ENCODE peak calls at places on chromosomes 1 and 21, in ten cellular contexts. K is brain microvascular endothelial cell; U is transverse colon; A is aorta; E is colonic mucosa; F is upper lobe of right lung; Q is GM23248; H is lower lobe of right lung; R is A549; D is CD8-positive, alpha-beta memory T cell. C is an unnamed sample.

GRCh38 chr1:156657161-156657970 is 15.4 kb downstream of the BCAN start:
- DNase-seq in E (peak; percentile 79), U (peak; percentile 83), A (peak; percentile 95), H (peak; percentile 81), Q (peak; percentile 76), K (peak; percentile 55), R (peak; percentile 44), F (peak; percentile 86), D (peak; percentile 67), C (no peak)

GRCh38 chr1:111778541-111779051 is 22.9 kb downstream of the DDX20 start:
- DNase-seq in D (no peak), A (no peak), E (no peak), R (no peak), H (no peak), K (no peak), F (no peak), U (no peak), Q (no peak), C (no peak)

GRCh38 chr1:25890249-25891034 is 14.9 kb upstream of the PAQR7 start:
- DNase-seq in F (no peak), R (peak; percentile 80), D (no peak), K (peak; percentile 22), A (no peak), H (no peak), E (peak; percentile 72), U (peak; percentile 75), Q (peak; percentile 34), C (no peak)

GRCh38 chr1:67429011-67429527 is 1.1 kb downstream of the SERBP1 start:
- DNase-seq in Q (peak; percentile 58), F (no peak), D (peak; percentile 41), U (no peak), H (no peak), R (no peak), A (no peak), K (no peak), E (peak; percentile 28), C (no peak)

GRCh38 chr1:156860113-156860638 is 489 bp upstream of the NTRK1 start:
- DNase-seq in K (peak; percentile 23), U (peak; percentile 30), H (no peak), Q (peak; percentile 77), A (no peak), E (peak; percentile 49), D (peak; percentile 54), R (peak; percentile 48), F (no peak), C (no peak)

GRCh38 chr1:43274804-43275180 is 5.0 kb downstream of the TMEM125 start:
- DNase-seq in U (no peak), H (no peak), Q (no peak), A (peak; percentile 34), R (no peak), D (no peak), F (peak; percentile 54), K (no peak), E (no peak), C (no peak)

GRCh38 chr21:18951291-18952038 is 547.9 kb upstream of the TMPRSS15 start:
- DNase-seq in K (no peak), A (no peak), F (no peak), Q (no peak), D (no peak), U (peak; percentile 24), R (peak; percentile 5), E (peak; percentile 42), H (no peak), C (no peak)

GRCh38 chr1:34928865-34929496 is 469 bp downstream of the DLGAP3 start:
- DNase-seq in F (no peak), A (no peak), Q (no peak), U (no peak), R (no peak), K (no peak), D (no peak), H (no peak), E (peak; percentile 4), C (no peak)

DNA sequence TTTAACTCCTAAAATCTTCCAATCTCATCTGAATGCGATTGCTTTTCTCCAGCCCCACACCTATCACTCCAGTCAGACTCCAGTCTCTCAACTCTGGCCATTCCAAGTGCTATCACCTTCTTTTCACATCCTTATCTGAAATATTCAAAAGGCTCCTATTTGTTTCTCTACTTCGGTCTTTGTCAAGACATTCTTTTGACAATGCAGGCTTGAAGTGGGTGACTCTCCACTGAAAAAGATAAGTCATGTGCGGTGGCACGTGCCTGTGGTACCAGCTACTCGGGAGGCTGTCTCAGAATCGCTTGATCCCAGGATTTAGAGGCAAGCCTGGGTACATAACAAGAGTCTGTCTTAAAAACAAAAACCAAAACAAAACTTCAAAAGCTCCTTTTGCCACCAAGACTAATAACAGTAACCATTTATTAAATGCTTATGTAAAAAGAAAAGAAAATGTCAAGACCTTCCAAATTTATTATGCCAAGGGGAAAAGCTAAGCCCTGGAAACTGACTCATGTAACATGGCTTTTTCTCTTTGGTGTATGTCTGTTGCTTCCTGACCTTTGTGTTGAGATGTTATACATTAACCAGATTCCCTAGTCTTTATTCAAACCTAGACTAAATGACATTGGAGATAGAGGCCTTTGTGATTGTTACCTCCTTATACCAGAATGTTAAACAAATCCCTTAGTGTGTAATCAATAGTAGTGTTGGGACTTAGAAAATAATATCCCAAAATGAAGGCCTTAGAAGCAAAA is 3.6 kb downstream of the ALG14 start:
- DNase-seq in H (no peak), A (no peak), D (no peak), U (peak; percentile 34), Q (no peak), K (no peak), R (no peak), F (no peak), E (peak; percentile 45), C (no peak)
- H3K27ac ChIP-seq in H (no peak overlapping the region), A (no peak overlapping the region), D (no peak overlapping the region), U (peak overlapping the region; percentile 80), Q (no peak overlapping the region), K (no peak overlapping the region), R (peak overlapping the region; percentile 79), F (no peak overlapping the region), E (peak overlapping the region; percentile 82), C (no peak overlapping the region)

DNA sequence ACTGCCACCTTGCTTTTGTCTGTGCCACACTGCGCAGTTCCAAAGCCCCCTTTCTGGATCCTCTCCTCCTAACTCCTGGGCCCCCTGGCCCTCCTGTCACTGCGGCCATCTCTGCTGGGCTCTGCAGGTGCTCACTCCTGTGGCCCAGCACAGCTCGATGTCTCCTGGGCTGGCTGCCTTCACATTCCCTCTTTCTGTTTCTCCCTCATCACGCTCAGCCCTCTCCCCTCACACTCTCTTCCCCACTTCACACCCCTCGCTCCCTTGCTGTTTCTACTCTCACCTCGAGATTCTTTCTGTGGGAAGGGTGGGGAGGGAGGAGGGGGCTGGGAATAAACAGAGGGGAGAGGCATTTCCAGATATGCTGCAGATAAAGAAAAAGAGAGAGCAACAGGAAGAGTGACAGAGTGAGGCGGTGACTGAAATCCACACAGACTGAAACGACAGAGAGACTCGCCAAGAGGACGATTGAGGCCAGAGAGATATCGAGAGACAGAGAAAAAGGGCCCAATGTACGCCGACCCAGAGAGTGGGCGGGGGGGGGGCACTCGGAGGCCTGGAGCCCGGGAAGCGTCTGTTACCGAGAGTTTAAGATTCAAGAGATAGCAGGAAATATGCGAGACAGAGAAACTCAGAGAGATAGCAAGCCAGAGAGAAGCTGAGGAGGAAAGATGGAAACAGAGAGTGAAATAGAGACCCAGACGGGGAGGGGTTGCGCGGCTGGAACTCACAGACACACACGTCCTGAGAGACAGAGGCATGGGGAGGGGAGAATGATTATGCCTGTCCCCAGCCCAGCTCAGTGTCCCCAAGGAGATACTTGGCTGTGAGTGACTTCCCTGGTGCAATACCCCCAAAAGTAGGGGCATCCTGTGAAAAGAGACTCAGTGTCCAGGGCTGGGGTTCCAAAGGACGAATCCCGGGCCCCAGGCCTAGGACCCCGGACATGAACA is 666 bp downstream of the CSF3R start:
- DNase-seq in H (no peak), U (no peak), R (no peak), A (no peak), F (no peak), D (no peak), K (no peak), Q (no peak), E (no peak), C (no peak)
- H3K27ac ChIP-seq in H (peak overlapping the region; percentile 82), U (no peak overlapping the region), R (peak overlapping the region; percentile 39), A (no peak overlapping the region), F (peak overlapping the region; percentile 80), D (peak overlapping the region; percentile 27), K (no peak overlapping the region), Q (no peak overlapping the region), E (no peak overlapping the region), C (no peak overlapping the region)

GRCh38 chr1:226407199-226407496 is 745 bp downstream of the PARP1 start:
- DNase-seq in R (no peak), F (no peak), D (no peak), A (no peak), E (no peak), H (no peak), U (no peak), Q (no peak), K (no peak), C (no peak)

GRCh38 chr1:226404904-226405222 is 3.0 kb downstream of the PARP1 start:
- DNase-seq in H (no peak), Q (no peak), D (no peak), F (no peak), K (no peak), R (no peak), U (no peak), A (no peak), E (no peak), C (no peak)

GRCh38 chr1:226405411-226405988 is 2.4 kb downstream of the PARP1 start:
- DNase-seq in A (no peak), U (no peak), E (no peak), Q (no peak), R (no peak), D (no peak), K (no peak), H (no peak), F (no peak), C (no peak)

GRCh38 chr1:226407497-226408284 is at the start of gene PARP1:
- DNase-seq in U (peak; percentile 90), Q (peak; percentile 91), A (peak; percentile 95), H (peak; percentile 94), R (peak; percentile 89), D (peak; percentile 89), F (peak; percentile 95), K (peak; percentile 70), E (peak; percentile 85), C (peak; percentile 54)

DNA sequence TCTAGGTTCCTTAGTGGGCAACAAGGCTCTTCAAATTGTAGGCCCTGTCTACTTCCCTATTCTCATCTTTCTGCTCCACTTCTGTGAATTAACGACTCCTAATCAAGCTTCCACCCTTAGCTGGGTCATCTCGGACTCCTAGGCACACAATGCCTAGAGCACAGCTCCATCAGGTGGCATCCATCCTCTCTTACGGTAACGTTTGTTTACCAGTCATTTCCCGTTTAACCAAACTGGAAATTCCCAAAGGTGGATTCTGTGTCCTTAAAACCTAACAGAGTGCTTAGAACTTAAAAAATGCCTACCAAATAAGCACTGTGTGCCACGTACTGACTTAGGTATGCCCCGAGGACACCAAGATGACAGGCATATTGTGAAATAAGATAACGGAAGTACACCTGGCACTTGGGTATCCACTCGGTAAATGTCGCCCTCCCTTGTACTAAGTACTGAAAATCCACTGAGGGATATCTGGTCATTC is 1.5 kb downstream of the PARP1 start:
- DNase-seq in F (no peak), U (no peak), R (peak; percentile 17), K (no peak), A (no peak), H (no peak), E (no peak), D (peak; percentile 27), Q (peak; percentile 43), C (peak; percentile 68)
- H3K27ac ChIP-seq in F (peak overlapping the region; percentile 80), U (peak overlapping the region; percentile 95), R (peak overlapping the region; percentile 95), K (no peak overlapping the region), A (no peak overlapping the region), H (peak overlapping the region; percentile 77), E (peak overlapping the region; percentile 30), D (peak overlapping the region; percentile 71), Q (peak overlapping the region; percentile 63), C (peak overlapping the region; percentile 44)

GRCh38 chr1:40887012-40887378 is 24.8 kb upstream of the CITED4 start:
- DNase-seq in F (no peak), Q (no peak), D (no peak), R (no peak), A (no peak), H (no peak), U (no peak), K (no peak), E (no peak), C (peak; percentile 69)

GRCh38 chr1:40890771-40891170 is 28.6 kb upstream of the CITED4 start:
- DNase-seq in E (no peak), Q (no peak), A (no peak), U (no peak), K (no peak), D (no peak), R (no peak), H (no peak), F (no peak), C (no peak)

GRCh38 chr1:40884055-40884795 is 22.1 kb upstream of the CITED4 start:
- DNase-seq in Q (peak; percentile 29), D (no peak), H (no peak), K (no peak), F (no peak), A (no peak), E (no peak), R (no peak), U (no peak), C (no peak)

GRCh38 chr1:40887652-40888051 is 25.5 kb upstream of the CITED4 start:
- DNase-seq in Q (no peak), D (no peak), U (no peak), R (no peak), H (no peak), A (no peak), E (no peak), F (no peak), K (no peak), C (no peak)

DNA sequence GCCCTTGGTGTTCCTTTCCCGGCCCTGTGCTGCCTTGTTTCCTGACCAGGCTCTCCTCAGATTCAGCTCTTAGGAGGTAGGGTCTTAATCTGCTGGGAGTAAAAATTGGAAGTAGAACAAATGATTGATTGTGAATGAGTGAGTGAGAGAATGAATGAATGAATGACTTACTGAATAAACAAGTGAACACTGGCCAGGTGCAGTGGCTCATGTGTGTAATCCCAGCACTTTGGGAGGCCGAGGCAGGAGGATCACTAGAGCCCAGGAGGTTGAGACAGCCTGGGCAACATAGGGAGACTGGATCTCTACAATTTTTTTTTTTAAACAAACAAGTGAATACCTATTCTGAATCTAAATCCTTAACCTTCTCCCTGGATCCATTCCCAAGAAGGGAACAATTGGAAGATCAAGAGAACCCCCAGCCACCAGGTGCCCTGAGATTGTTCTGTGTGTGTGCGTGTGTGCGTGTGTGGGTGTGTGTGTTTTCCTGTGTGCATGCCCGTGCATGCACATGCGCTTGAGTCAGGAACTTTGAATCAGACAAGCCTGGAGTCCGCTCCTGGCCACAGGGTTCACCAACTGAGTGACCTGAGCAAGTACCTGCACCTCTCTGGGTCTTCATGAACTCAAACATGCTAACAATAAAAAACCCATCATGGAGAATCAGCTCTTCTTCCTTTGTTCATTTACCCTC is 24.3 kb upstream of the CITED4 start:
- DNase-seq in A (no peak), E (no peak), R (no peak), H (no peak), K (no peak), Q (no peak), F (no peak), U (no peak), D (no peak), C (peak; percentile 93)
- H3K27ac ChIP-seq in A (no peak overlapping the region), E (no peak overlapping the region), R (peak overlapping the region; percentile 38), H (no peak overlapping the region), K (no peak overlapping the region), Q (no peak overlapping the region), F (no peak overlapping the region), U (no peak overlapping the region), D (no peak overlapping the region), C (peak overlapping the region; percentile 90)

C was measured in keratinocyte.